ENCODE peak calls at places on chromosomes 1 and 21, in five cellular contexts. W is naive thymus-derived CD4-positive, alpha-beta T cell; E is heart right ventricle; P is right lobe of liver; G is Panc1. Q is an unnamed sample.

GRCh38 chr1:35398739-35399138 is 130.2 kb downstream of the ZMYM4 start:
- DNase-seq in W (no peak), E (no peak), P (no peak), G (no peak), Q (no peak)

GRCh38 chr1:153288634-153289275 is 24.0 kb downstream of the PGLYRP3 start:
- DNase-seq in W (no peak), E (no peak), P (no peak), G (peak; percentile 15), Q (no peak)

GRCh38 chr1:108057536-108057935 is 92.6 kb upstream of the VAV3 start:
- DNase-seq in W (no peak), E (peak; percentile 20), P (peak; percentile 57), G (no peak), Q (no peak)

GRCh38 chr1:222798111-222798510 is 16.7 kb upstream of the DISP1 start:
- DNase-seq in W (no peak), E (no peak), P (no peak), G (no peak), Q (no peak)

GRCh38 chr21:42302794-42303193 is 12.4 kb downstream of the TFF3 start:
- DNase-seq in W (no peak), E (no peak), P (no peak), G (no peak), Q (no peak)

GRCh38 chr1:230867119-230867902 is 1.0 kb downstream of the C1orf198 start:
- DNase-seq in W (no peak), E (no peak), P (no peak), G (no peak), Q (no peak)

GRCh38 chr1:6317101-6317760 is 56.3 kb upstream of the GPR153 start:
- DNase-seq in W (no peak), E (no peak), P (no peak), G (no peak), Q (no peak)

GRCh38 chr1:27979151-27979858 is 19.5 kb downstream of the XKR8 start:
- DNase-seq in W (no peak), E (no peak), P (no peak), G (no peak), Q (no peak)

GRCh38 chr1:64172458-64172983 is 30.9 kb upstream of the UBE2U start:
- DNase-seq in W (no peak), E (no peak), P (no peak), G (no peak), Q (no peak)

GRCh38 chr1:229758101-229759036 is 132.3 kb downstream of the URB2 start:
- DNase-seq in W (no peak), E (no peak), P (no peak), G (no peak), Q (no peak)

GRCh38 chr21:17900281-17900989 is 81.3 kb upstream of the C21orf91 start:
- DNase-seq in W (no peak), E (peak; percentile 51), P (no peak), G (no peak), Q (no peak)

GRCh38 chr21:36491191-36491916 is 11.4 kb upstream of the CLDN14 start:
- DNase-seq in W (no peak), E (no peak), P (no peak), G (no peak), Q (no peak)

GRCh38 chr1:31771891-31772668 is 7.9 kb upstream of the ADGRB2 start:
- DNase-seq in W (no peak), E (no peak), P (no peak), G (no peak), Q (no peak)

GRCh38 chr21:26756491-26757159 is 88.6 kb downstream of the ADAMTS1 start:
- DNase-seq in W (no peak), E (no peak), P (no peak), G (no peak), Q (no peak)

GRCh38 chr1:1206376-1207253 is at the start of gene TNFRSF18:
- DNase-seq in W (no peak), E (peak; percentile 20), P (peak; percentile 52), G (no peak), Q (no peak)

GRCh38 chr21:24290151-24290833 is 1317.0 kb downstream of the MRPL39 start:
- DNase-seq in W (no peak), E (no peak), P (no peak), G (no peak), Q (no peak)

GRCh38 chr1:153430561-153430960 is 14.2 kb downstream of the S100A7A start:
- DNase-seq in W (no peak), E (no peak), P (no peak), G (no peak), Q (no peak)

GRCh38 chr1:59645893-59646292 is 168.9 kb upstream of the HOOK1 start:
- DNase-seq in W (no peak), E (no peak), P (no peak), G (no peak), Q (no peak)

GRCh38 chr1:98328855-98329254 is 332.7 kb upstream of the SNX7 start:
- DNase-seq in W (no peak), E (no peak), P (no peak), G (no peak), Q (no peak)

GRCh38 chr1:112461200-112461871 is 47.4 kb upstream of the WNT2B start:
- DNase-seq in W (no peak), E (no peak), P (no peak), G (no peak), Q (no peak)
- H3K27ac ChIP-seq in W (no peak overlapping the region), E (no peak overlapping the region), P (no peak overlapping the region), G (no peak overlapping the region), Q (no peak overlapping the region)

GRCh38 chr1:212981025-212981495 is 30.7 kb downstream of the VASH2 start:
- DNase-seq in W (no peak), E (peak; percentile 35), P (no peak), G (no peak), Q (no peak)
- H3K27ac ChIP-seq in W (no peak overlapping the region), E (peak overlapping the region; percentile 25), P (no peak overlapping the region), G (no peak overlapping the region), Q (no peak overlapping the region)

GRCh38 chr1:168469690-168470089 is 74.1 kb downstream of the XCL2 start:
- DNase-seq in W (no peak), E (peak; percentile 66), P (no peak), G (no peak), Q (no peak)
- H3K27ac ChIP-seq in W (no peak overlapping the region), E (no peak overlapping the region), P (no peak overlapping the region), G (peak overlapping the region; percentile 23), Q (no peak overlapping the region)

GRCh38 chr1:14519976-14520375 is 78.5 kb upstream of the KAZN start:
- DNase-seq in W (no peak), E (no peak), P (no peak), G (no peak), Q (no peak)
- H3K27ac ChIP-seq in W (no peak overlapping the region), E (peak overlapping the region; percentile 65), P (no peak overlapping the region), G (no peak overlapping the region), Q (no peak overlapping the region)

GRCh38 chr1:61376151-61376550 is 293.8 kb downstream of the NFIA start:
- DNase-seq in W (no peak), E (no peak), P (no peak), G (no peak), Q (no peak)
- H3K27ac ChIP-seq in W (no peak overlapping the region), E (no peak overlapping the region), P (no peak overlapping the region), G (no peak overlapping the region), Q (no peak overlapping the region)

DNA sequence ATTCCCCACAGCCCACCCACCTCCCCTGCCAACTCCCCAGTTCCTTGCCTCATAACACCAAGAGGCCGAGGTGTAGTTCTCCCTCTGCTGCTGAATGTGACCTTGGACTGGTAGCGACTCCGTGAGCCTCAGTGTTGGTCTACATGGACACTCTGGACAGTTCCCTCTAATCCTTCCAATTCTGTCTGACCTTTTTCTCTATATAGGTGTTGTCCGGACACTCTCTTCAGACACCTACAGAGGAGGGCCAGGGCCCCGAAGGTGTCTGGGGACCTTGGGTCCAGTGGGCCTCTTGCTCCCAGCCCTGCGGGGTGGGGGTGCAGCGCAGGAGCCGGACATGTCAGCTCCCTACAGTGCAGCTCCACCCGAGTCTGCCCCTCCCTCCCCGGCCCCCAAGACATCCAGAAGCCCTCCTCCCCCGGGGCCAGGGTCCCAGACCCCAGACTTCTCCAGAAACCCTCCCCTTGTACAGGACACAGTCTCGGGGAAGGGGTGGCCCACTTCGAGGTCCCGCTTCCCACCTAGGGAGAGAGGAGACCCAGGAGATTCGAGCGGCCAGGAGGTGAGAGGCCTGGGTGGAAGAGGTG is 3.6 kb downstream of the ADAMTSL4 start:
- DNase-seq in W (no peak), E (no peak), P (no peak), G (no peak), Q (no peak)
- H3K27ac ChIP-seq in W (no peak overlapping the region), E (peak overlapping the region; percentile 88), P (peak overlapping the region; percentile 76), G (no peak overlapping the region), Q (peak overlapping the region; percentile 30)

DNA sequence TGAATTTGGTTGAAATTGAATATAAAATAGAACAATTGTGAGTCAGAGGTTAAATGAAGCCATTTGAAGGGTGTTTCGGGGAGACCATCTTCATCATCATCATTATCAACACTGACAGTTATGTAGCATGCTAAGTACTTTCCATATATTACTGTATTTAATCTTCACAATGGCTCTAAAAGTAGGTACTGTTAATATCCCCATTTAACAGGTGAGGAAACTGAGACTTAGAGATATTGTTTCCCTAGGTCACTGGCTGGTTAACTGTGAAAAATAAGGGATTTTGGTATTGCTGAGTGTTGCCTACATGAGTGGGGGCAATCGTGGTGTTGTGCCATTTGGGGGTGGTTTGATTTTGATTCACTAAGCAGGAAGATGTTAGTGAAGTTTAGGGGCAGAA is 100.3 kb downstream of the TBX19 start:
- DNase-seq in W (no peak), E (no peak), P (no peak), G (no peak), Q (no peak)
- H3K27ac ChIP-seq in W (no peak overlapping the region), E (no peak overlapping the region), P (no peak overlapping the region), G (no peak overlapping the region), Q (no peak overlapping the region)

Q was measured in substantia nigra.